ENCODE peak calls at places on chromosomes 13 and 19, in five cellular contexts. U is fibroblast of villous mesenchyme, B is hypothalamus, F is T-helper 1 cell, S is neural crest cell. Y is an unnamed sample.

GRCh38 chr13:107422421-107422820 is 792.9 kb downstream of the LIG4 start:
- DNase-seq in S (no peak), F (no peak), U (no peak), B (no peak), Y (no peak)

GRCh38 chr13:97125810-97126738 is 96.1 kb upstream of the MBNL2 start:
- DNase-seq in B (no peak), S (no peak), U (peak), F (no peak), Y (peak)

GRCh38 chr19:2385053-2385721 is 25.1 kb downstream of the TMPRSS9 start:
- DNase-seq in B (no peak), U (peak), S (peak), F (peak), Y (peak)

GRCh38 chr13:111005808-111006494 is 91.1 kb upstream of the ANKRD10 start:
- DNase-seq in U (peak), S (no peak), B (no peak), F (no peak), Y (no peak)

GRCh38 chr19:49469828-49470614 is 4.0 kb upstream of the FLT3LG start:
- DNase-seq in S (no peak), U (peak), B (no peak), F (peak), Y (no peak)

GRCh38 chr13:90686438-90686837 is 661.0 kb upstream of the MIR17HG start:
- DNase-seq in B (no peak), U (peak), F (no peak), S (no peak), Y (no peak)

GRCh38 chr19:6890421-6890913 is 3.1 kb downstream of the ADGRE1 start:
- DNase-seq in U (no peak), F (no peak), S (no peak), B (no peak), Y (no peak)

GRCh38 chr19:16381756-16382401 is 57.3 kb downstream of the KLF2 start:
- DNase-seq in U (peak), B (peak), F (no peak), S (no peak), Y (no peak)

GRCh38 chr13:77330009-77330471 is 3.1 kb upstream of the MYCBP2 start:
- DNase-seq in S (no peak), B (no peak), F (no peak), U (peak), Y (no peak)

GRCh38 chr19:13839938-13840750 is 36.8 kb upstream of the NANOS3 start:
- DNase-seq in F (peak), U (no peak), B (no peak), S (no peak), Y (no peak)

GRCh38 chr13:44667950-44668349 is 91.8 kb upstream of the TSC22D1 start:
- DNase-seq in U (peak), F (no peak), S (no peak), B (no peak), Y (no peak)

GRCh38 chr19:53466726-53467125 is 807 bp upstream of the ZNF813 start:
- DNase-seq in S (no peak), B (no peak), U (no peak), F (no peak), Y (no peak)

GRCh38 chr13:30870049-30870884 is 35.8 kb upstream of the MEDAG start:
- DNase-seq in U (peak), B (no peak), S (no peak), F (no peak), Y (peak)

GRCh38 chr19:53004242-53004641 is 9.5 kb upstream of the ERVV-1 start:
- DNase-seq in S (no peak), B (no peak), U (no peak), F (no peak), Y (no peak)